ENCODE peak calls at places on chromosomes 2 and 18, in four cellular contexts. R is fibroblast of mammary gland, S is mesendoderm, C is epithelial cell of proximal tubule. N is an unnamed sample.

GRCh38 chr2:216535454-216535995 is 36.9 kb downstream of the RPL37A start:
- DNase-seq in S (no peak), C (no peak), R (peak; percentile 82), N (no peak)

GRCh38 chr2:136208682-136209081 is 90.7 kb upstream of the CXCR4 start:
- DNase-seq in S (no peak), C (no peak), R (no peak), N (no peak)

GRCh38 chr2:113083311-113083710 is 15.5 kb downstream of the IL1F10 start:
- DNase-seq in S (no peak), C (no peak), R (no peak), N (no peak)

GRCh38 chr2:172943563-172943962 is 132.1 kb upstream of the MAP3K20 start:
- DNase-seq in S (no peak), R (no peak), C (no peak), N (peak; percentile 83)

GRCh38 chr2:226256237-226256636 is 543.4 kb downstream of the IRS1 start:
- DNase-seq in R (peak; percentile 68), S (no peak), C (peak; percentile 82), N (no peak)

GRCh38 chr18:45839415-45840395 is 14.2 kb downstream of the SIGLEC15 start:
- DNase-seq in S (peak; percentile 80), R (peak; percentile 83), C (no peak), N (no peak)

GRCh38 chr2:232421189-232421785 is 14.6 kb downstream of the ALPG start:
- DNase-seq in S (peak; percentile 60), R (no peak), C (no peak), N (no peak)

GRCh38 chr2:239329284-239329971 is 71.4 kb downstream of the HDAC4 start:
- DNase-seq in R (peak; percentile 24), S (no peak), C (no peak), N (no peak)

GRCh38 chr2:194095359-194095758 is 1561.7 kb upstream of the SLC39A10 start:
- DNase-seq in S (no peak), C (no peak), R (no peak), N (no peak)

GRCh38 chr2:216292886-216293291 is 79.4 kb downstream of the MARCHF4 start:
- DNase-seq in R (no peak), S (peak; percentile 91), C (no peak), N (no peak)

GRCh38 chr18:7740815-7741214 is 173.7 kb downstream of the PTPRM start:
- DNase-seq in C (no peak), R (no peak), S (peak; percentile 63), N (no peak)

GRCh38 chr2:64401501-64401880 is 52.5 kb upstream of the LGALSL start:
- DNase-seq in S (no peak), C (no peak), R (no peak), N (no peak)

GRCh38 chr2:128016620-128017019 is 11.2 kb downstream of the SAP130 start:
- DNase-seq in S (no peak), C (no peak), R (peak; percentile 11), N (no peak)

GRCh38 chr2:62478093-62478580 is 27.9 kb downstream of the TMEM17 start:
- DNase-seq in S (peak; percentile 50), C (no peak), R (peak; percentile 71), N (no peak)

GRCh38 chr18:49459404-49460171 is 857 bp downstream of the DYM start:
- DNase-seq in C (no peak), R (peak; percentile 30), S (peak; percentile 13), N (no peak)

DNA sequence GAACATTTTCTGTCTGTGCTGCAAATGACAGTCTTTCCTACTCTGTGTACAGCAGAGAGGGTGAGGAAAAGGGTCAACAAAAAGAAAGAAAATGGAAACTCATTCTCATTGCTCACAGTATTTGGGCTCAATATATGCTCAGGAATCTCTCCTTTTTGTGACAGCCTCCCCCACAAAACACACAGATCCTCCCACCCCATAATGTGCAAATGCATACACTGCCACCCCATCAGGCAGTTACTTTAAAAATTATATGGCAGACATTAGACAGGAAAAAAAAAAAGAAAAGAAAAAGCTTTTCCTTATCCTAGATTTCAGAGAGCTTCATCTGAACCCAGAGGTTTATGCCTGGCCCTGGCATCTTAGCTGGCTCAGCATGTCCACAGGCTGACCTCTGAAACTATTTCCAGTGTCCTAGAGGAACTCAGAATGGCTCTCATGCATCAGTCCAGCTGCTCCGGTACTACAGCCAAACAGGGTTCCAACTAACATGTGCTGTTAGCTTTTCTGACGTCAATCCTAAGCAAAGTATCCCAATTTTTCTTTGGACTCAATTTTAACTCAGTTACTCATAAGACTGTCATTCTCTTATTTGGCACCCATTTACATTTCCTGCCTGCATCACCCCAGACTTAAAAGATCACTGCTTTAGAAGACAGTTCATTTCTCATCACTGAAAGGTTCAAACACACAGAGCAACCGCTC is 105.9 kb downstream of the RBMS1 start:
- DNase-seq in R (peak; percentile 100), C (no peak), S (no peak), N (no peak)
- H3K4me3 ChIP-seq in R (no peak overlapping the region), C (no peak overlapping the region), S (no peak overlapping the region), N (no peak overlapping the region)

GRCh38 chr18:70419526-70419925 is 130.7 kb downstream of the SOCS6 start:
- DNase-seq in C (no peak), S (no peak), R (peak; percentile 68), N (no peak)

GRCh38 chr18:70416496-70416895 is 127.7 kb downstream of the SOCS6 start:
- DNase-seq in R (no peak), S (no peak), C (no peak), N (no peak)

GRCh38 chr18:70417847-70418246 is 129.0 kb downstream of the SOCS6 start:
- DNase-seq in S (no peak), R (no peak), C (no peak), N (no peak)

GRCh38 chr18:70420151-70420898 is 131.5 kb downstream of the SOCS6 start:
- DNase-seq in R (peak; percentile 95), C (no peak), S (no peak), N (no peak)

DNA sequence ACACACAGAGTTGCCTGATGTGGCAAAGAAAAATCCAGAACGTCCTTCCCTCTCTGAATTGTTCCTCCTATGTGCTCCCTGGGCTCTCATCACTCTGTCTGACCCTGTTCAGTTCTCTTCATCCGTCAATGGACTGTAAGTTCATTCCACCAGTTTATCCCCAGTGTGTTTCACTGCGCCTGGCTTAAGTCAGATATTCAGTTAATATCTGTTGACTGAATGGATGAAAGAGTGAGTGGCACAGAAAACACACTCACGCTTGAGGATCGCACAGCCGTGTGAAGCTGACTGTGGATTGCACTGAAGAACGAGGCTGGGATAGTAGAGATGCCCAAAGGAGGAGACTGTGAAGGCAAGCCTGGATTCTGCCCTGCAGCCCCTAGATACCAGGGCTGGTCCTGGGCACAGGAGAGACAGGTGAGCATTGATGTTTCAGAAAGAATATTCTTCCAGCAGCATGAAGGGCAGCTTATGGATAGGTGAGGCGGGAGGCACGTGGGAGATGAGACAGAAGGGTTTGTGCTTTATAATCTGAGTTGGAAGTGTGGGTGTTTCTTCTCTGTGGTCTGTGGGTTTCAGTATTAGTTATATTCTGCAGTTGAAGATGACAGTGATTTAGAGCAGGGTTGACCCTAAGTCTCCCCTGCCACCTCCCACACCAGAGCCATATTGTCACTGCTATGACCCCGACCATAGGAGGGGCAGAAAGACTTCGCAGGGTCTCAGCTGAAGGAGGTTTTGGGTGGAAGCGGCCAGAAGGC is 129.9 kb downstream of the SOCS6 start:
- DNase-seq in R (no peak), C (no peak), S (no peak), N (no peak)
- H3K4me3 ChIP-seq in R (no peak overlapping the region), C (no peak overlapping the region), S (no peak overlapping the region), N (no peak overlapping the region)

DNA sequence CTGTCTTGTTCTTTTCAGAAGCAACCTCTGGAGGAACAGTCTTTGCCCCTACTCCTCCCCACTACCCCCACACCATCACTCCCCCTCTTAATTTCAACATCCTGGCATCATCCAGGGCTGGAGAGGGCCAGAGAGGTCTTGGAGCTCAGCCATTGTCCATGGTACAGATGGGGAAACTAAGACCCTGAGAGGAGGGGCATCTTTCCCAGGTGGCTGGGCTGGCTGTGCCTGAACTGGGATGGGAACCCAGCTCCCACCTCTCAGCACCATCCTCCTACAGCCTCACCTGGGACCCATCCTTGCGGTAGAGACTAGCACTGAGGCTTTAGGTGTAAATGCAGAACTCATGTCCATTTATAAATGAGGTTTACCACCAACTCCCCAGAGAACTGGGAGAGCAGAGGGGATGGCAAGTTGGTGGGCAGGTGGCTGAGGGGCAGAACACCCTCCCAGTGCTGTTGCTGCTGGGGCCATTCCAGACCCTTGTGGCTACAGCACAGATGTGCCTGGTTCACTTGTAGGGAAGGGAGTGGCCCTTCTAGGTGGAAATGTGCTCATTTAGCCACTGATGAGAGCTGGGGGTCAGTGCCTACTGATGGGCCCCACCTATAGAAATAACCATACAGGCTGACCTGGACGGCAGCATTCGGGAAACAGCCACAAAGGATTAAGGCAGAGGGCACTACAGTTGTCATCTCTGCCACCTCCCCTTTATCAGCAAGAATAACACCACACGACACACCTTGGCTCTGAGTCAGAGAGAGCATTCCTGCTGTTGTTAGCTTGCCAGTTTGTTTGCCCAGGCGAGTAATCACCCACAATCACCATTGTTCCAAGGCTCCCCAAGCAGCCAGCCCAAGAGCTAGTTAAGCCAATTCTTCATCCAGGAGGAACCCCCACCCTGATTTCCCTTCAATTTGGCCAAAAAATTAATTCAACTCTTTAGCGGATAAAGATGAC is 2.1 kb downstream of the MLPH start:
- DNase-seq in C (no peak), R (peak; percentile 49), S (peak; percentile 63), N (no peak)
- H3K4me3 ChIP-seq in C (peak overlapping the region; percentile 74), R (no peak overlapping the region), S (no peak overlapping the region), N (no peak overlapping the region)

GRCh38 chr18:35949903-35950627 is 22.4 kb upstream of the RMP24 start:
- DNase-seq in S (peak; percentile 86), R (peak; percentile 68), C (no peak), N (peak; percentile 42)
- H3K4me3 ChIP-seq in S (peak overlapping the region; percentile 55), R (peak overlapping the region; percentile 58), C (peak overlapping the region; percentile 66), N (no peak overlapping the region)

GRCh38 chr18:61582205-61582710 is 249.0 kb downstream of the CDH20 start:
- DNase-seq in S (no peak), R (no peak), C (no peak), N (no peak)
- H3K4me3 ChIP-seq in S (peak overlapping the region; percentile 33), R (peak overlapping the region; percentile 42), C (peak overlapping the region; percentile 50), N (no peak overlapping the region)